ENCODE peak calls at places on chromosomes 4 and X, in five cellular contexts. C is uterus, Y is lower leg skin, B is fibroblast of lung, H is fibroblast of villous mesenchyme. X is an unnamed sample.
A peak's percentile ranks its signal among the peaks of the same experiment; 100 is the strongest.

GRCh38 chr4:150817017-150817416 is 198.1 kb downstream of the LRBA start:
- DNase-seq in C (no peak), Y (no peak), B (no peak), H (no peak), X (no peak)

GRCh38 chr4:74754218-74754617 is 40.1 kb downstream of the BTC start:
- DNase-seq in C (no peak), Y (no peak), B (no peak), H (no peak), X (no peak)

GRCh38 chrX:140971385-140971784 is 31.0 kb upstream of the SPANXB1 start:
- DNase-seq in C (no peak), Y (no peak), B (no peak), H (peak; percentile 34), X (no peak)

GRCh38 chr4:38523524-38524448 is 140.2 kb upstream of the KLF3 start:
- DNase-seq in C (no peak), Y (no peak), B (peak; percentile 3), H (peak; percentile 8), X (no peak)

GRCh38 chr4:119898211-119898610 is 168.4 kb downstream of the MAD2L1 start:
- DNase-seq in C (no peak), Y (no peak), B (no peak), H (no peak), X (no peak)

GRCh38 chr4:98937977-98938376 is 9.0 kb upstream of the EIF4E start:
- DNase-seq in C (no peak), Y (no peak), B (no peak), H (no peak), X (no peak)

GRCh38 chrX:123876177-123876576 is 16.3 kb downstream of the XIAP start:
- DNase-seq in C (no peak), Y (no peak), B (no peak), H (no peak), X (no peak)

GRCh38 chr4:100450449-100450848 is 67.4 kb downstream of the EMCN start:
- DNase-seq in C (no peak), Y (no peak), B (peak; percentile 41), H (no peak), X (no peak)

GRCh38 chrX:97860206-97860605 is 976.5 kb downstream of the RPA4 start:
- DNase-seq in C (no peak), Y (no peak), B (peak; percentile 61), H (peak; percentile 35), X (no peak)

GRCh38 chr4:161894493-161895167 is 269.2 kb downstream of the FSTL5 start:
- DNase-seq in C (no peak), Y (no peak), B (no peak), H (no peak), X (no peak)

DNA sequence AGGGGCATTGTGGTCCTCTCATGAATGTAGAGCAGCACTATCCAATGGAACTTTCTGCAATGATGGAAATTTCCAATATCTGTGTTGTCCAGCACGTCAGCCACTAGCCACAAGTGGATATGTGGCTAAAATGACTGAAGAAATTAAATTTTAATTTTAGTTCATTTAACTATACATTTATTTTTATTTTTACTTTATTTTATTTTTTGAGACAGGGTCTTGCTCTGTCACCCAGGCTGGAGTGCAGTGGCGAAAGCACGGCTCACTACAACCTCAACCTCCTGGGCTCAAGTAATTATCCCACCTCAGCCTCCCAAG is 13.3 kb upstream of the RBBP7 start:
- DNase-seq in C (no peak), Y (no peak), B (no peak), H (no peak), X (no peak)
- TF ChIP-seq CTCF in C (no peak), Y (no peak), B (no peak), H (no peak), X (no peak)

GRCh38 chr4:102827674-102828496 is 534 bp upstream of the UBE2D3 start:
- DNase-seq in C (peak; percentile 99), Y (peak; percentile 100), B (peak; percentile 100), H (peak; percentile 100), X (peak; percentile 99)
- TF ChIP-seq CTCF in C (no peak), Y (no peak), B (peak; percentile 10), H (peak; percentile 9), X (no peak)

DNA sequence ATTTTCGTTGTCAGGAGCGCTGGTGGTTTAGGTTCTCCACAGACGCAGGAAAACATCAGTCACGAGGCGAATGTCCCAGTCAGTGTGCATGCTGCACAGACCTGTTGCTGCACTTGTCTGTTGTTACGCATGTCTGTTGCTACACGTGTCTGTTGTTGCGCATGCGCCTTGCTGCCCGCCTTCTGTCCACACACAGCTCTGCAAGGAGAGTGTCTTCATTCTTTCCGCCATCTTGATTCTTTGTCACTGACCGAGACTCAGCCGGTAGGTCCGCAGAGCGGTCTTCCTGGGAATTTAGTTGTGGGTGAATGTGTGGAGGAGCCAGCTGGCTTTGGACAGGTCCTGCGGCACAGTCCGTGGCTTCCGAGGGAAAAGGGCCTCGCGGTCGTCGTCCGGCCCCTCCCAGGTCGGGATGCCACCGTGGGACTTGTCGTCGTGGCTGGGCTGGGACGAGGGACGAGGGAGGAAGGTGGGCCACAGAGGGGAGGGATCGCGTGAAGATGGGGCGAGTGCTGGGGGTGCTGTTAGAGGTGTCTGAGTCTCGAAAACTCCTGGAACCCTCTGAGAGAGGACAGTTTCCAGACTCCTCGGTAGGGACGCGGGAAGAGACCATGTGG is at the start of gene PAGE2B:
- DNase-seq in C (no peak), Y (no peak), B (no peak), H (no peak), X (peak; percentile 81)
- TF ChIP-seq CTCF in C (no peak), Y (no peak), B (no peak), H (no peak), X (no peak)

GRCh38 chr4:128758314-128758922 is 51.1 kb upstream of the JADE1 start:
- DNase-seq in C (no peak), Y (no peak), B (no peak), H (no peak), X (no peak)

DNA sequence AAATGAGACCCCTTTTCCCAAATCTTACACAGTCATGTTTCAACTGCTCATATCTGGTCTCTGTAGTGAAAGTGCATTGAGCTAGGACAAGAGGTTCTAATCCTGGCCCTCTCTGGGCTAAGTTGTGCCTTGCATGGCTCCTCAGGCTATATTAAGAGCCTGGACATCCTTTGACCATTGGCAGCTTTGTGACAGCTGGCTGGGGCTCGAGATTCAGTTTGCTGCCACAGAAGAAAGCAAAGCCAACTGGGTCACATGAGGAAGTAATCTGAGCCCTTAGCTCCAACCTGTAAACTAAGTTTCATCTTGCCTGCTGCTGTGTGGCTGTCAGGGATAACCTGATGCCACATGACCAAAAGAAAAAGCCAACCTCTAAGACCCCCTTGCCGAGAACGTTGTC is 51.8 kb upstream of the JADE1 start:
- DNase-seq in C (no peak), Y (no peak), B (no peak), H (peak; percentile 18), X (no peak)
- TF ChIP-seq CTCF in C (no peak), Y (no peak), B (no peak), H (no peak), X (no peak)

GRCh38 chrX:2928127-2928582 is 984 bp downstream of the ARSD start:
- DNase-seq in C (peak; percentile 56), Y (peak; percentile 92), B (peak; percentile 83), H (no peak), X (peak; percentile 85)
- TF ChIP-seq CTCF in C (no peak), Y (no peak), B (no peak), H (no peak), X (no peak)

GRCh38 chr4:8940792-8941491 is 69.3 kb upstream of the HMX1 start:
- DNase-seq in C (no peak), Y (no peak), B (no peak), H (no peak), X (peak; percentile 71)
- TF ChIP-seq CTCF in C (no peak), Y (no peak), B (no peak), H (no peak), X (no peak)

DNA sequence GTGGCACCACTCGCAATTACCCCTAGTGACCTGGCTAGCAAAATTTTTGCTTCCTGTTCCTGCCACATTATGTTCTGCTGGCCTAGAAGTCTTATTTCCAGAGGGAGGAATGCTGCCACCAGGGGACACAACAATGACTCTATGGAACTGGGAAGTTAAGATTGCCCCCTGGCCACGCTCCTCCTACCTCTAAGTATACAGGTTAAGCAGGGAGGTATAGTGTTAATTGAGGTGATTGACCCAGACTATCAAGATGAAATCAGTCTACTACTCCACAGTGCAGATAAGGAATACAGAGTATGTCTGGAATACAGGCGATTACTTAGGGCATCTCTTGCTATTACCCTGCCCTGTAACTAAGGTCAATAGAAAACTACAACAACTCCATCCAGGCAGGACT is 48.8 kb upstream of the SMARCAD1 start:
- DNase-seq in C (no peak), Y (no peak), B (no peak), H (no peak), X (no peak)
- TF ChIP-seq CTCF in C (no peak), Y (no peak), B (no peak), H (no peak), X (no peak)

DNA sequence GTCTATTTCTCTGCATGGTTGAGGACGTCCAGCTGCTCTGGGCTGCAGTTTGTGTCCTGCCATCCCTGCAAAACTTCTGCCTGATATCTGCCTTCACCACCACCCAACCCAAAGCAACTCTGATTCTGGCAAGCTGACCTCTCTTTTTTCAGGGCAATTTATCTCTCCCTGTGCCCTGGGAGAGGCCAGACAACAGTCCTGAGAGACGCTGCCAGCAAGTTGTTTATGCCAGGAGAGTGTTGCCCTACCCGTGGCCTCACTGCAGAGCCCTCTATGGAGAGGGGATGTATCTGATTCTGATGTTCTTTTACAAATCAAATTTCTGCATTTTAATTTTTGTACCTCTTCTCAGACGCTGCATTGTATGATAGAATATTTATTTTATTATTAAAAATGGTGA is 36.6 kb upstream of the BRWD3 start:
- DNase-seq in C (no peak), Y (no peak), B (no peak), H (no peak), X (no peak)
- TF ChIP-seq CTCF in C (no peak), Y (no peak), B (no peak), H (no peak), X (no peak)